ENCODE peak calls at places on chromosomes 11 and 22, in seven cellular contexts. S, Q, U, N, I, X and R are unnamed samples.

GRCh38 chr11:113997473-113997872 is 22.6 kb downstream of the HTR3A start:
- DNase-seq in Q (no peak), U (no peak), N (no peak), I (no peak), S (no peak), X (no peak), R (no peak)

GRCh38 chr11:88169481-88169880 is 5.8 kb downstream of the RAB38 start:
- DNase-seq in S (no peak), I (no peak), Q (no peak), N (no peak), U (no peak), X (no peak), R (no peak)

GRCh38 chr11:10930224-10930960 is 72.5 kb upstream of the ZBED5 start:
- DNase-seq in Q (no peak), S (no peak), X (no peak), N (no peak), U (peak), I (no peak), R (no peak)

GRCh38 chr11:1889527-1889930 is 2.2 kb downstream of the PRR33 start:
- DNase-seq in U (no peak), S (no peak), Q (no peak), I (no peak), N (no peak), X (no peak), R (no peak)

GRCh38 chr11:67290801-67291200 is 1.7 kb downstream of the ANKRD13D start:
- DNase-seq in X (no peak), U (no peak), I (no peak), N (peak), S (no peak), Q (peak), R (peak)

GRCh38 chr11:587978-588380 is 11.7 kb downstream of the PHRF1 start:
- DNase-seq in Q (no peak), I (peak), S (no peak), N (no peak), X (peak), U (no peak), R (no peak)

GRCh38 chr11:124756033-124756752 is 4.1 kb upstream of the VSIG2 start:
- DNase-seq in N (no peak), Q (no peak), U (no peak), I (no peak), S (no peak), X (no peak), R (no peak)

GRCh38 chr11:69511358-69512015 is 30.0 kb downstream of the LINC01488 start:
- DNase-seq in Q (peak), X (no peak), S (no peak), U (no peak), I (no peak), N (no peak), R (no peak)

GRCh38 chr11:65133724-65134123 is 595 bp downstream of the SYVN1 start:
- DNase-seq in U (no peak), Q (no peak), I (no peak), N (peak), S (no peak), X (no peak), R (peak)

GRCh38 chr22:47550524-47551437 is 788.3 kb downstream of the TBC1D22A start:
- DNase-seq in S (no peak), Q (no peak), N (no peak), U (no peak), I (no peak), X (no peak), R (no peak)